ENCODE peak calls at places on chromosomes 6 and 20, in four cellular contexts. One of them, this sample, is unnamed.

GRCh38 chr6:146770965-146771735 is 172.4 kb downstream of the ADGB start:
- DNase-seq in adrenal gland: peak
- DNase-seq in Right ventricle myocardium superior: peak
- DNase-seq in HCT116: no peak
- DNase-seq in this sample: peak

GRCh38 chr6:44569931-44570385 is 182.5 kb downstream of the CDC5L start:
- DNase-seq in adrenal gland: peak
- DNase-seq in Right ventricle myocardium superior: peak
- DNase-seq in HCT116: no peak
- DNase-seq in this sample: no peak

GRCh38 chr6:41455818-41456217 is 90.4 kb upstream of the FOXP4 start:
- DNase-seq in adrenal gland: no peak
- DNase-seq in Right ventricle myocardium superior: no peak
- DNase-seq in HCT116: no peak
- DNase-seq in this sample: no peak

GRCh38 chr6:26158581-26159416 is 71.6 kb downstream of the HFE start:
- DNase-seq in adrenal gland: peak
- DNase-seq in Right ventricle myocardium superior: peak
- DNase-seq in HCT116: no peak
- DNase-seq in this sample: peak

GRCh38 chr20:22684072-22684762 is 99.8 kb upstream of the FOXA2 start:
- DNase-seq in adrenal gland: peak
- DNase-seq in Right ventricle myocardium superior: peak
- DNase-seq in HCT116: peak
- DNase-seq in this sample: peak

GRCh38 chr20:54650201-54650722 is 174.9 kb downstream of the DOK5 start:
- DNase-seq in adrenal gland: no peak
- DNase-seq in Right ventricle myocardium superior: no peak
- DNase-seq in HCT116: no peak
- DNase-seq in this sample: no peak

GRCh38 chr6:40907198-40907701 is 131.8 kb downstream of the UNC5CL start:
- DNase-seq in adrenal gland: peak
- DNase-seq in Right ventricle myocardium superior: peak
- DNase-seq in HCT116: no peak
- DNase-seq in this sample: peak

GRCh38 chr20:61940976-61941720 is 124.5 kb downstream of the TAF4 start:
- DNase-seq in adrenal gland: no peak
- DNase-seq in Right ventricle myocardium superior: peak
- DNase-seq in HCT116: no peak
- DNase-seq in this sample: no peak

This sample was measured in body of pancreas.